ENCODE peak calls at places on chromosomes 13 and 19, in four cellular contexts. U, P, T and L are unnamed samples.

GRCh38 chr13:66210677-66211076 is 1019.5 kb downstream of the PCDH9 start:
- DNase-seq in T (peak; percentile 1), P (no peak), U (no peak), L (peak; percentile 8)

GRCh38 chr19:39032164-39032918 is at the start of gene FBXO27:
- DNase-seq in P (peak; percentile 91), U (peak; percentile 5), T (peak; percentile 40), L (no peak)

GRCh38 chr19:51593138-51593890 is 22.2 kb downstream of the ZNF175 start:
- DNase-seq in P (no peak), T (no peak), U (no peak), L (no peak)

GRCh38 chr19:55188620-55189019 is 8.5 kb upstream of the SYT5 start:
- DNase-seq in P (no peak), U (no peak), T (peak; percentile 29), L (no peak)

GRCh38 chr13:36553501-36553900 is 120.3 kb upstream of the SERTM1 start:
- DNase-seq in U (no peak), T (no peak), P (no peak), L (no peak)

GRCh38 chr19:662207-662961 is 630 bp downstream of the RNF126 start:
- DNase-seq in T (peak; percentile 77), U (no peak), P (peak; percentile 74), L (no peak)

GRCh38 chr13:30119476-30119875 is 187.9 kb downstream of the KATNAL1 start:
- DNase-seq in T (no peak), P (no peak), U (no peak), L (peak; percentile 70)

GRCh38 chr13:90302113-90302512 is 1045.4 kb upstream of the MIR17HG start:
- DNase-seq in T (no peak), U (no peak), P (no peak), L (no peak)

GRCh38 chr13:76837811-76838210 is 48.4 kb downstream of the KCTD12 start:
- DNase-seq in U (no peak), P (no peak), T (no peak), L (no peak)

GRCh38 chr19:23981863-23982262 is 67.2 kb downstream of the ZNF726 start:
- DNase-seq in P (no peak), U (no peak), T (no peak), L (no peak)

DNA sequence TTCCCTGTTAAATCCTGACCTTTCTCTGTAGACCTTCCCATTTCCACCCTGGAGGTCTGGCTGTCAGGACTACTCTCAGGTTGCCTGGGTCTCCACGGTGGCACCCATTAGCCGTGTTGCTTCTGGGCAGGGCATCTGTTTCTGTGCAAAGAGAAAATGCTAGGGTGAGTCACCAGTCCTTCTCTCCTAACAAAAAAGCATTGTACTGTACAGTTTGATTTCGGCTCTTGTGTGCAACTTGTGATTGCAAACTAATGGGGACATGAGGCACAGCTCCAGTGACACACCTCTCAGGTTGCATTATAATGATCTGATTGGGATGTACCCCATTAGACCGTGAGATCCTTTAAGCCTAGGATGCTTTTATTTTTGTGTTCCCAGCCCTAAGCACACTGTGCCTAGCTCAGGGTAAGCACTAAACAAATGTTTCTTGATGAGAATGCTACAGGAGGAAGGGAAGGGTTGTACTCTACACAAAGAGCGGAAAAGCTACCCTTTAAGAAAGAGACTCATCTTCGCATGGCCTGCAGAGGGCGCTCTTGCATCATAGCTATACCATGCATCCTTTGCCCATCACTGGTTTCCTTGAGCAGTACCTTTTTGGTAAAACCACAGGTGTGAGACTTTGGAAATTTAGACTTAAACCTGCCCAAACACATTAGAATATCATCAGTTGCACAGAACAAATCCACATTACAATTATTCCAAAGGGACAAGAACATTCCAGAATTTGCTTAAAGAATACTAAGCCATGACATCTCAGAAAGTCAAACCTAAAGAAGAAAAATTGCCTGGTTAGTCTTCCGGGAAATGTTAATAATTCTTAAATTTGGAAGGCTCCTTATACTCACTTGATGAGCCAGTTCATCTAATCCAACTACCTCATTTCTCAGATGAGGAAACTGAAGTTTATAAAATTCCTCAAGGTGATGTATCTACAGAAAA is 20.3 kb upstream of the TRIM13 start:
- DNase-seq in U (peak; percentile 61), P (peak; percentile 88), T (peak; percentile 77), L (peak; percentile 37)
- TF ChIP-seq CTCF in U (peak; percentile 96), P (peak; percentile 95), T (peak; percentile 80), L (peak; percentile 92)

GRCh38 chr19:33176670-33177416 is 17.3 kb upstream of the LRP3 start:
- DNase-seq in U (peak; percentile 98), P (peak; percentile 99), T (peak; percentile 99), L (peak; percentile 98)
- TF ChIP-seq CTCF in U (peak; percentile 38), P (peak; percentile 55), T (peak; percentile 46), L (no peak)

DNA sequence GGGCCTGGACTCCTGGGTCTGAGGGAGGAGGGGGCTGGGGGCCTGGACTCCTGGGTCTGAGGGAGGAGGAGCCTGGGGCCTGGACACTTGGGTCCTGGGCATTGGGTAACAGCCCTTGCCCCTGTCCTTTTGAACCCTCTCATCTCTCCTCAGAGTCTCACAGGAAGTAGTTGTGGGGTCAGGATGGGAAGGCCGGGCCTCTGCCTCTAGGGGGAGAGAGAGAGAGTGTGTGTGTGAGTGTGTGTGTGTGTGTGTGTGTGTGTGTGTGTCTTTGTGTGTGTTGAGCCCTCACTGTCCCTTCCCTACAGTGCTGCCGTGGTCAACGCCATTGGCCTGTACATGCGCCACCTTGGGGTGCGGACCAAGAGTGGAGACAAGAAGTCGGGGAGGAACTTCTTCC is 10.9 kb downstream of the ARHGEF1 start:
- DNase-seq in P (peak; percentile 82), U (no peak), T (peak; percentile 41), L (no peak)
- TF ChIP-seq CTCF in P (no peak), U (no peak), T (peak; percentile 40), L (no peak)

DNA sequence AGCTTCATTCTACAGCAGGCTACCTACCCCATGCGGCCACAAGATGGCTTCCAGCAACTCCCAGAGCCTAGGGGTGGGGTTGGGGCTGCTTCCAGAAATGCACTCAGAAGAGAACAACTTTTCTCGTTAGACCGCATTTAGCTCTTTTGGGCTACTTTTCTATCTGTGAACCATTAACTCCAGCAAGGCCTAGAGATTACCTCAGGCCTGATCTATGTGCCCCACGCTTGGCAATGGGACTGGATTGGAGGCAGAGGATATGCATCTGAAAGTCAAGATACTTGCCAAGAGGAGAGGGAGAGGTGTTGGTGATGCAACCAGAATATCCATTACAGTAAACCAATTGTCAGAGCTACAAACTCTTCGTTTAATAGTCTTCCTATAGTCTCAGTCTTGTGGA is 177.7 kb downstream of the TDRD3 start:
- DNase-seq in T (no peak), U (no peak), P (no peak), L (no peak)
- TF ChIP-seq CTCF in T (no peak), U (no peak), P (no peak), L (no peak)